ENCODE peak calls at places on chromosomes 7 and 10, in five cellular contexts. F is CD8-positive, alpha-beta T cell; G is Panc1; Z is psoas muscle; S is DND-41. W is an unnamed sample.

GRCh38 chr10:131180941-131181855 is 130.3 kb downstream of the TCERG1L start:
- DNase-seq in F (no peak), G (no peak), Z (no peak), S (no peak), W (no peak)

GRCh38 chr7:114663502-114663901 is 248.9 kb downstream of the FOXP2 start:
- DNase-seq in F (no peak), G (no peak), Z (no peak), S (no peak), W (no peak)

GRCh38 chr10:72276421-72277339 is 3.0 kb downstream of the DDIT4 start:
- DNase-seq in F (no peak), G (no peak), Z (no peak), S (no peak), W (peak)

GRCh38 chr10:124946945-124947344 is 5.0 kb downstream of the ZRANB1 start:
- DNase-seq in F (no peak), G (no peak), Z (no peak), S (no peak), W (no peak)

GRCh38 chr7:1919539-1920265 is 249.6 kb downstream of the ELFN1 start:
- DNase-seq in F (no peak), G (no peak), Z (peak), S (peak), W (no peak)

GRCh38 chr10:102669206-102670064 is 25.2 kb downstream of the TRIM8 start:
- DNase-seq in F (no peak), G (no peak), Z (peak), S (peak), W (peak)

GRCh38 chr7:43142703-43143102 is 30.3 kb downstream of the HECW1 start:
- DNase-seq in F (no peak), G (no peak), Z (no peak), S (no peak), W (no peak)

GRCh38 chr10:77877461-77878344 is 48.9 kb downstream of the DLG5 start:
- DNase-seq in F (peak), G (no peak), Z (peak), S (peak), W (no peak)

GRCh38 chr7:142482899-142483658 is 225.2 kb upstream of the PRSS58 start:
- DNase-seq in F (peak), G (no peak), Z (peak), S (peak), W (no peak)

GRCh38 chr7:24052572-24053223 is 231.3 kb upstream of the NPY start:
- DNase-seq in F (no peak), G (no peak), Z (no peak), S (peak), W (no peak)

GRCh38 chr10:127962205-127962604 is 55.3 kb downstream of the PTPRE start:
- DNase-seq in F (no peak), G (no peak), Z (no peak), S (no peak), W (no peak)

GRCh38 chr10:133090654-133091053 is 2.9 kb downstream of the ADGRA1 start:
- DNase-seq in F (no peak), G (no peak), Z (no peak), S (no peak), W (no peak)

GRCh38 chr10:117547301-117548153 is 5.0 kb downstream of the EMX2 start:
- DNase-seq in F (no peak), G (no peak), Z (no peak), S (no peak), W (no peak)

GRCh38 chr7:54076619-54077018 is 465.6 kb upstream of the VSTM2A start:
- DNase-seq in F (no peak), G (no peak), Z (no peak), S (no peak), W (no peak)

GRCh38 chr7:4739528-4739992 is 35.9 kb upstream of the AP5Z1 start:
- DNase-seq in F (peak), G (no peak), Z (peak), S (peak), W (peak)

GRCh38 chr7:586494-586893 is 66.8 kb upstream of the PDGFA start:
- DNase-seq in F (no peak), G (no peak), Z (no peak), S (no peak), W (no peak)

GRCh38 chr10:74822101-74822500 is 4.3 kb upstream of the KAT6B start:
- DNase-seq in F (no peak), G (peak), Z (no peak), S (no peak), W (no peak)